ENCODE peak calls at places on chromosomes 16 and 17, in ten cellular contexts. G is AML-193; F is GM20000; B is AG20443; R is RPMI8226; A is COLO829; T is stimulated activated CD4-positive, alpha-beta T cell treated with anti-CD3 and anti-CD28 coated beads, Interleukin-1b, Interleukin-23, amount 100 ng/mL, for 1 hour; I is activated naive CD8-positive, alpha-beta T cell treated with anti-CD3 and anti-CD28 coated beads, Interleukin-2, amount 50 U/mL, for 24 hours; O is renal cortical epithelial cell; V is ACHN. Z is an unnamed sample.

GRCh38 chr17:15655162-15655561 is 28.9 kb downstream of the TRIM16 start:
- DNase-seq in G (no peak), F (no peak), B (no peak), R (no peak), A (no peak), T (no peak), I (no peak), O (peak; percentile 72), V (peak; percentile 22), Z (no peak)

GRCh38 chr17:70582777-70583176 is 413.4 kb downstream of the KCNJ2 start:
- DNase-seq in G (no peak), F (no peak), B (no peak), R (no peak), A (no peak), T (no peak), I (no peak), O (no peak), V (no peak), Z (no peak)

GRCh38 chr16:70653406-70653805 is 7.0 kb downstream of the IL34 start:
- DNase-seq in G (no peak), F (no peak), B (no peak), R (no peak), A (no peak), T (no peak), I (no peak), O (no peak), V (no peak), Z (no peak)

GRCh38 chr17:29145289-29146058 is 34.7 kb downstream of the MYO18A start:
- DNase-seq in G (peak; percentile 95), F (peak; percentile 74), B (peak; percentile 72), R (peak; percentile 69), A (peak; percentile 53), T (peak; percentile 38), I (peak; percentile 67), O (peak; percentile 82), V (peak; percentile 84), Z (peak; percentile 73)

GRCh38 chr17:17934214-17934613 is 38.0 kb downstream of the TOM1L2 start:
- DNase-seq in G (no peak), F (no peak), B (no peak), R (no peak), A (no peak), T (no peak), I (no peak), O (no peak), V (no peak), Z (no peak)

GRCh38 chr17:75561927-75562603 is 25.5 kb upstream of the MYO15B start:
- DNase-seq in G (no peak), F (no peak), B (peak; percentile 84), R (no peak), A (no peak), T (no peak), I (no peak), O (peak; percentile 45), V (peak; percentile 78), Z (no peak)

GRCh38 chr17:56629450-56630187 is 36.1 kb downstream of the NOG start:
- DNase-seq in G (no peak), F (no peak), B (peak; percentile 82), R (peak; percentile 9), A (peak; percentile 33), T (no peak), I (no peak), O (no peak), V (peak; percentile 41), Z (peak; percentile 60)

GRCh38 chr16:54284319-54284930 is 2.2 kb downstream of the IRX3 start:
- DNase-seq in G (no peak), F (peak; percentile 64), B (peak; percentile 52), R (no peak), A (no peak), T (no peak), I (no peak), O (no peak), V (peak; percentile 9), Z (no peak)

GRCh38 chr17:44536090-44536960 is 21.0 kb upstream of the FZD2 start:
- DNase-seq in G (no peak), F (no peak), B (no peak), R (no peak), A (no peak), T (no peak), I (no peak), O (peak; percentile 10), V (no peak), Z (no peak)

GRCh38 chr17:57557363-57557762 is 187.7 kb downstream of the CCDC182 start:
- DNase-seq in G (no peak), F (no peak), B (no peak), R (no peak), A (no peak), T (no peak), I (no peak), O (no peak), V (peak; percentile 34), Z (no peak)

GRCh38 chr17:57732062-57732461 is 13.0 kb downstream of the CCDC182 start:
- DNase-seq in G (no peak), F (no peak), B (no peak), R (no peak), A (no peak), T (no peak), I (no peak), O (peak; percentile 6), V (no peak), Z (no peak)

GRCh38 chr17:64332502-64332901 is 58.2 kb downstream of the PECAM1 start:
- DNase-seq in G (no peak), F (no peak), B (no peak), R (no peak), A (no peak), T (no peak), I (no peak), O (no peak), V (no peak), Z (no peak)

GRCh38 chr17:49997773-49998703 is 3.0 kb upstream of the DLX3 start:
- DNase-seq in G (peak; percentile 79), F (peak; percentile 90), B (peak; percentile 90), R (peak; percentile 89), A (peak; percentile 86), T (peak; percentile 60), I (peak; percentile 86), O (peak; percentile 67), V (peak; percentile 92), Z (peak; percentile 83)

GRCh38 chr16:13517856-13518255 is 402.1 kb upstream of the ERCC4 start:
- DNase-seq in G (no peak), F (no peak), B (no peak), R (no peak), A (no peak), T (no peak), I (no peak), O (no peak), V (no peak), Z (no peak)

GRCh38 chr17:80360396-80360795 is 54.6 kb upstream of the ENDOV start:
- DNase-seq in G (no peak), F (no peak), B (no peak), R (no peak), A (no peak), T (no peak), I (no peak), O (no peak), V (no peak), Z (no peak)

GRCh38 chr17:68301438-68301959 is 10.2 kb downstream of the ARSG start:
- DNase-seq in G (no peak), F (no peak), B (no peak), R (no peak), A (no peak), T (no peak), I (no peak), O (no peak), V (no peak), Z (no peak)

GRCh38 chr16:67207857-67208524 is 9.1 kb downstream of the ELMO3 start:
- DNase-seq in G (no peak), F (no peak), B (peak; percentile 85), R (no peak), A (no peak), T (no peak), I (no peak), O (no peak), V (no peak), Z (peak; percentile 81)

GRCh38 chr17:7825206-7825980 is 8.6 kb upstream of the KDM6B start:
- DNase-seq in G (no peak), F (no peak), B (no peak), R (no peak), A (no peak), T (no peak), I (no peak), O (no peak), V (no peak), Z (peak; percentile 37)

GRCh38 chr17:77527394-77527793 is 386.6 kb downstream of the SEC14L1 start:
- DNase-seq in G (no peak), F (no peak), B (no peak), R (no peak), A (no peak), T (no peak), I (no peak), O (no peak), V (no peak), Z (no peak)

GRCh38 chr17:78883533-78884131 is 19.4 kb downstream of the CEP295NL start:
- DNase-seq in G (no peak), F (no peak), B (peak; percentile 94), R (no peak), A (peak; percentile 97), T (no peak), I (no peak), O (peak; percentile 93), V (peak; percentile 94), Z (peak; percentile 98)

GRCh38 chr17:72569193-72569946 is 448.6 kb downstream of the SOX9 start:
- DNase-seq in G (no peak), F (no peak), B (no peak), R (no peak), A (no peak), T (no peak), I (no peak), O (no peak), V (no peak), Z (no peak)

GRCh38 chr16:16162591-16162990 is 60.7 kb downstream of the ABCC6 start:
- DNase-seq in G (no peak), F (no peak), B (no peak), R (no peak), A (no peak), T (no peak), I (no peak), O (no peak), V (no peak), Z (no peak)

GRCh38 chr16:84139628-84140258 is 5.2 kb downstream of the HSDL1 start:
- DNase-seq in G (no peak), F (no peak), B (no peak), R (no peak), A (no peak), T (no peak), I (no peak), O (no peak), V (no peak), Z (no peak)

GRCh38 chr16:29727452-29727851 is 18.3 kb downstream of the C16orf54 start:
- DNase-seq in G (no peak), F (no peak), B (no peak), R (no peak), A (no peak), T (no peak), I (no peak), O (no peak), V (no peak), Z (no peak)

GRCh38 chr16:67277294-67277998 is 1.9 kb upstream of the PLEKHG4 start:
- DNase-seq in G (peak; percentile 33), F (no peak), B (peak; percentile 98), R (peak; percentile 78), A (peak; percentile 21), T (no peak), I (peak; percentile 52), O (peak; percentile 98), V (peak; percentile 100), Z (peak; percentile 98)

GRCh38 chr17:79632432-79632735 is 21.5 kb upstream of the RBFOX3 start:
- DNase-seq in G (no peak), F (peak; percentile 6), B (no peak), R (no peak), A (no peak), T (no peak), I (no peak), O (no peak), V (no peak), Z (no peak)

GRCh38 chr17:72033311-72033710 is 87.5 kb upstream of the SOX9 start:
- DNase-seq in G (no peak), F (no peak), B (no peak), R (no peak), A (no peak), T (no peak), I (no peak), O (no peak), V (no peak), Z (no peak)

GRCh38 chr17:76130473-76130872 is 10.6 kb downstream of the FOXJ1 start:
- DNase-seq in G (no peak), F (no peak), B (no peak), R (no peak), A (no peak), T (no peak), I (no peak), O (no peak), V (no peak), Z (no peak)

Z was measured in hepatic stellate cell.